ENCODE peak calls at places on chromosomes 1 and 21, in seven cellular contexts. Z is NB4, D is WTC11, H is tibial nerve, T is stomach, Y is fibroblast of the aortic adventitia, L is progenitor cell of endocrine pancreas. P is an unnamed sample.

GRCh38 chr1:173409613-173410012 is 67.5 kb upstream of the PRDX6 start:
- DNase-seq in Z (peak; percentile 79), D (no peak), H (no peak), T (peak; percentile 40), Y (peak; percentile 94), L (no peak), P (peak; percentile 94)

GRCh38 chr1:88973520-88974137 is 18.8 kb downstream of the KYAT3 start:
- DNase-seq in Z (peak; percentile 57), D (no peak), H (no peak), T (no peak), Y (peak; percentile 74), L (no peak), P (peak; percentile 68)

GRCh38 chr1:175472464-175472863 is 270.9 kb downstream of the TNR start:
- DNase-seq in Z (no peak), D (no peak), H (no peak), T (no peak), Y (no peak), L (no peak), P (no peak)

GRCh38 chr1:50873458-50874187 is 86.4 kb downstream of the FAF1 start:
- DNase-seq in Z (peak; percentile 91), D (peak; percentile 79), H (peak; percentile 14), T (peak; percentile 70), Y (peak; percentile 63), L (peak; percentile 12), P (peak; percentile 77)

GRCh38 chr1:22832414-22832786 is 121.8 kb downstream of the EPHB2 start:
- DNase-seq in Z (no peak), D (no peak), H (no peak), T (no peak), Y (no peak), L (no peak), P (no peak)

GRCh38 chr1:11138952-11139351 is 39.3 kb upstream of the EXOSC10 start:
- DNase-seq in Z (no peak), D (no peak), H (no peak), T (no peak), Y (peak; percentile 59), L (no peak), P (peak; percentile 55)

GRCh38 chr21:35113064-35113463 is 64.0 kb upstream of the RUNX1 start:
- DNase-seq in Z (peak; percentile 12), D (no peak), H (no peak), T (no peak), Y (no peak), L (no peak), P (no peak)

GRCh38 chr1:67766117-67766978 is 66.9 kb downstream of the GNG12 start:
- DNase-seq in Z (peak; percentile 48), D (peak; percentile 36), H (no peak), T (peak; percentile 34), Y (peak; percentile 93), L (peak; percentile 37), P (peak; percentile 88)

GRCh38 chr1:203629509-203630082 is 3.0 kb downstream of the ATP2B4 start:
- DNase-seq in Z (peak; percentile 76), D (peak; percentile 71), H (peak; percentile 43), T (peak; percentile 69), Y (peak; percentile 57), L (peak; percentile 32), P (peak; percentile 57)

GRCh38 chr1:89198500-89199072 is at the start of gene GBP4:
- DNase-seq in Z (no peak), D (peak; percentile 15), H (no peak), T (peak; percentile 42), Y (peak; percentile 50), L (no peak), P (peak; percentile 9)

GRCh38 chr1:81551942-81552341 is 248.8 kb upstream of the ADGRL2 start:
- DNase-seq in Z (no peak), D (no peak), H (no peak), T (no peak), Y (no peak), L (no peak), P (no peak)

GRCh38 chr21:34836103-34836932 is 167.5 kb downstream of the CLIC6 start:
- DNase-seq in Z (peak; percentile 96), D (no peak), H (peak; percentile 53), T (peak; percentile 71), Y (peak; percentile 99), L (no peak), P (peak; percentile 100)

GRCh38 chr21:34640858-34641257 is 25.9 kb upstream of the RCAN1 start:
- DNase-seq in Z (no peak), D (no peak), H (no peak), T (no peak), Y (peak; percentile 88), L (no peak), P (peak; percentile 87)

GRCh38 chr1:198908995-198909394 is 270.2 kb downstream of the PTPRC start:
- DNase-seq in Z (no peak), D (no peak), H (no peak), T (no peak), Y (no peak), L (no peak), P (no peak)

DNA sequence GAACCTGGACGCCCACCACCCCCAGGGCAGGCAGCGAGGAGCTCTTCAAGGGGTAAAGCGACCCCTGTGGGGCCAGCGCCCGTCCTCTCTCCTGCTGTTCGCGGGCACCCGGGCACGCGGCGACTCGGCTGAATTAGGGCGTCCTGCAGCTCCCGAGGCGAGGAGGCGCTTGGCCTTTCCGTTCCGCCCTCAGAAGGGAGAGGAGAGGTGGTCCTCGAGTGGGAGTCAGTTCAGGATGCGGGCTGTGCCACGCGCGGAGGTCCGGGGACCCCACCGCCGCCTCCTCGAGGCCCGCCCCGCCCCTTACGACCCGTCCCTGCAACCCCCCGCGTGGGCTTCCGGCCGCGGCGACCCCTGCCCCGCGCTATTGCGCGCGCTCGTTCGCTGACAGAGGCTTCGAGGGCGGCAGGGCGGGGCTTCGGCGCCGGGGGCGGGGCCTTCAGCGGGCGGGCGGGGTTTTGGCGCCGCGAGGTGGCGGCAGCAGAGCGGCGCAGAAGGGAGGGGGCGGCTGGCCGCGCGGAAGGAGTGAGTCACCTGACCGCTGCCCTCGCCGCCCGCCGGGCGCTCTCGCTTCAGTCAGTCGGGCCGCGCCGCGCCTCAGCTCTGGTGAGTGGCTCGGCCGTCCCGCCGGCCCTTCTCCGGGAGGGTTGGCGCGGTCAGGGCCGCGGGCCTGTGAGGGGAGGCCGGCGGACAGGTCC is at the start of gene BACH1:
- DNase-seq in Z (peak; percentile 93), D (peak; percentile 91), H (peak; percentile 81), T (peak; percentile 92), Y (peak; percentile 87), L (peak; percentile 79), P (peak; percentile 93)
- TF ChIP-seq CTCF in Z (no peak), D (no peak), H (peak; percentile 51), T (no peak), Y (no peak), L (peak; percentile 37), P (peak; percentile 33)

GRCh38 chr1:117093870-117094621 is 27.5 kb downstream of the TRIM45 start:
- DNase-seq in Z (peak; percentile 52), D (peak; percentile 16), H (no peak), T (no peak), Y (peak; percentile 83), L (no peak), P (peak; percentile 94)
- TF ChIP-seq CTCF in Z (no peak), D (no peak), H (no peak), T (no peak), Y (peak; percentile 49), L (peak; percentile 28), P (peak; percentile 48)

GRCh38 chr1:230218667-230219066 is 151.6 kb downstream of the GALNT2 start:
- DNase-seq in Z (no peak), D (no peak), H (no peak), T (no peak), Y (no peak), L (no peak), P (no peak)
- TF ChIP-seq CTCF in Z (no peak), D (no peak), H (no peak), T (no peak), Y (no peak), L (no peak), P (no peak)

GRCh38 chr1:75908717-75909152 is 23.5 kb downstream of the ASB17 start:
- DNase-seq in Z (peak; percentile 51), D (peak; percentile 25), H (no peak), T (no peak), Y (peak; percentile 45), L (no peak), P (peak; percentile 39)
- TF ChIP-seq CTCF in Z (peak; percentile 50), D (peak; percentile 30), H (no peak), T (no peak), Y (peak; percentile 57), L (peak; percentile 61), P (peak; percentile 52)

GRCh38 chr1:153534933-153535663 is 693 bp downstream of the S100A6 start:
- DNase-seq in Z (peak; percentile 48), D (no peak), H (peak; percentile 69), T (peak; percentile 57), Y (peak; percentile 61), L (no peak), P (peak; percentile 34)
- TF ChIP-seq CTCF in Z (no peak), D (no peak), H (peak; percentile 9), T (no peak), Y (peak; percentile 26), L (no peak), P (no peak)

DNA sequence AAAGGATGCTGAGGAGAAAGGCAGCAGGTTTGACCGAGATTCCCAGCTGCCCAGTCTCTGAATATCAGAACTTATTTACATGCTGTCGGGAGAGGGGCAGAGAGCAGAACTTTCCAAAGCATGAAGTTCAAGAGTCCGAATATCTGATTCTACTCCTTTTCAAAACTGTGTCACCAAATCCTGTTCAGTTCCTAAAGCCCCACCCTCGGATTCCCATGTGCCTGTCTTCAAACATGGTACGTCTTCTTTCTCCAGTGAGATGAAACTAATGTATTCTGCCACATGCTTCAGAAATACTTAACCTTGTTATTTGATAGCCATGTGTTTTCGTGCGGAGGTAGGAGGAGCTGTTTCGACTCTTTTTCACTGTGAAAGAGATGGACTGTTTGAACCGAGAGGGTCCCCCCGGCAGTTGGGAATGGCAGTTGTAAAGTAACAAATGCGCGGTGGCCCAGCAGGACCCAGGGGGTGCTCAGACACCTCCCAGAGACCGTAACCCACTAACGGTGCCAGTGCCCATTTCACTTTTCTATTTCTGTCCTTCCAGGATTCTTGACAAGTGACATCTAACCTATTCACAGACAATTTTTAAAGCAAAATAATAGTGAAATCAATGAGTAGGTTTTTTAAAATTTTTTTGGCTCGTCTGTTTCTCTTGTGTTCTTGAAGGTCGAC is 67.1 kb downstream of the ZBTB18 start:
- DNase-seq in Z (no peak), D (no peak), H (no peak), T (no peak), Y (no peak), L (no peak), P (no peak)
- TF ChIP-seq CTCF in Z (no peak), D (no peak), H (no peak), T (no peak), Y (no peak), L (no peak), P (no peak)

P was measured in astrocyte of the spinal cord.